ENCODE peak calls at places on chromosomes 2 and 18, in four cellular contexts. J, P, F and H are unnamed samples.
A peak's percentile ranks its signal among the peaks of the same experiment; 100 is the strongest.

GRCh38 chr2:221572821-221573429 is 821 bp upstream of the EPHA4 start:
- DNase-seq in F (peak; percentile 55), J (peak; percentile 66), P (peak; percentile 47), H (no peak)

GRCh38 chr18:44474596-44474995 is 206.1 kb upstream of the SETBP1 start:
- DNase-seq in F (no peak), J (no peak), P (no peak), H (no peak)

GRCh38 chr2:191636235-191636543 is 41.7 kb upstream of the NABP1 start:
- DNase-seq in J (no peak), F (no peak), P (peak; percentile 88), H (peak; percentile 38)

GRCh38 chr2:120733238-120733942 is 2.3 kb upstream of the GLI2 start:
- DNase-seq in P (peak; percentile 33), F (no peak), J (no peak), H (no peak)

GRCh38 chr2:147679664-147680502 is 164.9 kb upstream of the ACVR2A start:
- DNase-seq in P (peak; percentile 1), F (no peak), J (no peak), H (no peak)

GRCh38 chr2:205197468-205198129 is 484.7 kb upstream of the NRP2 start:
- DNase-seq in J (no peak), F (no peak), P (no peak), H (no peak)

GRCh38 chr2:85273732-85274731 is 53.8 kb downstream of the TGOLN2 start:
- DNase-seq in J (no peak), F (no peak), P (peak; percentile 91), H (peak; percentile 25)

GRCh38 chr2:71742953-71743601 is 289.7 kb downstream of the DYSF start:
- DNase-seq in J (no peak), P (peak; percentile 86), F (no peak), H (peak; percentile 11)

GRCh38 chr18:76493213-76494107 is 1.6 kb downstream of the ZNF516 start:
- DNase-seq in F (peak; percentile 64), P (peak; percentile 72), J (no peak), H (peak; percentile 67)

GRCh38 chr2:40666438-40666837 is 214.5 kb upstream of the SLC8A1 start:
- DNase-seq in P (no peak), J (no peak), F (no peak), H (no peak)

GRCh38 chr2:180115675-180116074 is 108.6 kb upstream of the CWC22 start:
- DNase-seq in F (no peak), P (peak; percentile 16), J (no peak), H (no peak)

GRCh38 chr2:171210864-171211431 is 50.3 kb upstream of the TLK1 start:
- DNase-seq in P (peak; percentile 73), J (no peak), F (no peak), H (peak; percentile 57)

GRCh38 chr2:23566236-23567142 is 181.5 kb downstream of the KLHL29 start:
- DNase-seq in F (peak; percentile 67), P (peak; percentile 32), J (peak; percentile 80), H (peak; percentile 76)

GRCh38 chr18:11689031-11689971 is at the start of gene GNAL:
- DNase-seq in F (peak; percentile 88), P (peak; percentile 85), J (peak; percentile 89), H (peak; percentile 94)

GRCh38 chr2:5546176-5546575 is 146.0 kb upstream of the SOX11 start:
- DNase-seq in J (no peak), F (no peak), P (peak; percentile 31), H (no peak)

GRCh38 chr2:119487434-119488244 is 36.6 kb downstream of the SCTR start:
- DNase-seq in J (no peak), P (no peak), F (no peak), H (no peak)

GRCh38 chr2:127415593-127416485 is 2.4 kb upstream of the PROC start:
- DNase-seq in P (no peak), F (peak; percentile 94), J (peak; percentile 96), H (peak; percentile 91)

GRCh38 chr2:176501652-176502051 is 232.4 kb downstream of the MTX2 start:
- DNase-seq in F (no peak), J (no peak), P (no peak), H (no peak)

GRCh38 chr2:7009207-7009911 is 92.1 kb downstream of the RNF144A start:
- DNase-seq in J (no peak), P (no peak), F (no peak), H (no peak)

GRCh38 chr2:96159084-96159830 is 14.0 kb upstream of the DUSP2 start:
- DNase-seq in F (peak; percentile 28), P (no peak), J (no peak), H (no peak)

GRCh38 chr2:206323486-206323885 is 49.0 kb downstream of the ZDBF2 start:
- DNase-seq in F (peak; percentile 50), P (no peak), J (no peak), H (peak; percentile 50)

GRCh38 chr18:31973929-31974546 is 31.1 kb upstream of the TRAPPC8 start:
- DNase-seq in J (no peak), P (no peak), F (no peak), H (peak; percentile 37)

GRCh38 chr2:20576598-20577115 is 74.2 kb downstream of the HS1BP3 start:
- DNase-seq in J (no peak), F (no peak), P (no peak), H (no peak)

GRCh38 chr18:60826346-60826745 is 453.8 kb upstream of the MC4R start:
- DNase-seq in P (no peak), J (no peak), F (no peak), H (peak; percentile 39)

GRCh38 chr2:196389670-196390069 is 218.3 kb upstream of the STK17B start:
- DNase-seq in J (no peak), F (no peak), P (no peak), H (no peak)
- H3K4me2 ChIP-seq in J (no peak overlapping the region), F (no peak overlapping the region), P (no peak overlapping the region), H (no peak overlapping the region)

GRCh38 chr2:74246496-74247195 is 48.2 kb downstream of the MTHFD2 start:
- DNase-seq in J (no peak), F (no peak), P (no peak), H (no peak)
- H3K56ac ChIP-seq in J (no peak overlapping the region), F (no peak overlapping the region), P (no peak overlapping the region), H (no peak overlapping the region)

DNA sequence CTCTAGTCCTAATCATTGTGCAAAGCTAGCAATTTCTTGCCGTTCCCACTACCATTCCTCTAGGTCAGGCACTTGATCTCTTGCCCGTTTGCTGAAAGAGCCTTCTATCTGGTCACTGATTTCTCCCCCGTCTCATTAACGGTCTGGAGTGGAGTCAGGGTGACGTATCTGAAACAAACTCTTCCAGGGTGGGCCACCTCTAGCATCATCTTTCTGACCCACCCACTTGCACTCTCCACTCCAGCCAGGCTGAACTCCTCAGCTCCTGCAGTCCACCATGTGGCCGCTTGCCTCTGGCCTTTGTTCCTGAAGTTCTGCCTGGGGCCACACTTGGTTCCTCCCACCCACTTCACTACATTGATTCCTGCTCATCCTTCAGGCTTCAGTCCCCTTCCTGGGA is 13.3 kb downstream of the BCL2 start:
- DNase-seq in F (no peak), J (no peak), P (no peak), H (no peak)
- H3K4me1 ChIP-seq in F (no peaks in the 10 kb centered on the region), J (no peaks in the 10 kb centered on the region), P (no peaks in the 10 kb centered on the region), H (no peaks in the 10 kb centered on the region)

GRCh38 chr18:74062037-74062436 is 85.6 kb downstream of the FBXO15 start:
- DNase-seq in P (no peak), J (no peak), F (no peak), H (no peak)

GRCh38 chr18:74063023-74063422 is 84.6 kb downstream of the FBXO15 start:
- DNase-seq in F (no peak), P (no peak), J (no peak), H (no peak)

GRCh38 chr18:74065366-74065765 is 82.3 kb downstream of the FBXO15 start:
- DNase-seq in J (no peak), F (no peak), P (no peak), H (no peak)

GRCh38 chr18:74064510-74064909 is 83.1 kb downstream of the FBXO15 start:
- DNase-seq in J (no peak), P (peak; percentile 39), F (no peak), H (no peak)

DNA sequence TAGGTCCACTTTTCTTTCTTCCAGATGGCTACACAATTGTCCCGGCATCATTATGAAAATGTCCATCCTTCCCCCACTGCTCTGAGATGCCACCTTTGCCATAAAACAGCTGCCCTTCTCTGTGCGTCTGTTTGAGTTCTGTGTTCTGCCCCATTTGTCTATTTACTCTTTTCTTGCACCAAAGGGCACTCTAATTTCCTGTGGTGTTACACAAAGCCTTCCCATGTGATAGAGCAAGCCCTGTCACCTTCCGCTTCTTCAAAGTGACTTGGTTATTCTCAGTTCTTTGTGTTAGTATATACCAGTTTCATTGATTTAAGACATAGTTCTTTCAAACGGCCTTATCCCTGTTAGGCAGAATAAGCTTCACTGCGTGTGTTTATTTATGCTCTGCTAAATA is 84.1 kb downstream of the FBXO15 start:
- DNase-seq in F (no peak), P (no peak), J (no peak), H (no peak)
- H3K4me2 ChIP-seq in F (no peak overlapping the region), P (no peak overlapping the region), J (no peak overlapping the region), H (no peak overlapping the region)